ENCODE peak calls at places on chromosomes 2 and 18, in four cellular contexts. One of them, this sample, is unnamed.

GRCh38 chr2:108124733-108125132 is 115.0 kb upstream of the SULT1C3 start:
- DNase-seq in PC-9: no peak
- DNase-seq in heart left ventricle: no peak
- DNase-seq in CD8-positive, alpha-beta T cell: no peak
- DNase-seq in this sample: no peak

GRCh38 chr18:35220424-35220823 is 20.4 kb upstream of the ZNF397 start:
- DNase-seq in PC-9: no peak
- DNase-seq in heart left ventricle: no peak
- DNase-seq in CD8-positive, alpha-beta T cell: no peak
- DNase-seq in this sample: no peak

GRCh38 chr2:33607137-33607781 is 8.2 kb upstream of the FAM98A start:
- DNase-seq in PC-9: peak
- DNase-seq in heart left ventricle: no peak
- DNase-seq in CD8-positive, alpha-beta T cell: no peak
- DNase-seq in this sample: no peak

GRCh38 chr2:175690113-175690716 is 311.9 kb downstream of the LNPK start:
- DNase-seq in PC-9: peak
- DNase-seq in heart left ventricle: no peak
- DNase-seq in CD8-positive, alpha-beta T cell: no peak
- DNase-seq in this sample: peak

GRCh38 chr2:157439792-157440186 is 4.1 kb downstream of the CYTIP start:
- DNase-seq in PC-9: no peak
- DNase-seq in heart left ventricle: no peak
- DNase-seq in CD8-positive, alpha-beta T cell: no peak
- DNase-seq in this sample: no peak

GRCh38 chr18:54742120-54742519 is 86.2 kb upstream of the RAB27B start:
- DNase-seq in PC-9: no peak
- DNase-seq in heart left ventricle: no peak
- DNase-seq in CD8-positive, alpha-beta T cell: no peak
- DNase-seq in this sample: peak

GRCh38 chr18:23115683-23116096 is 19.6 kb upstream of the CABLES1 start:
- DNase-seq in PC-9: peak
- DNase-seq in heart left ventricle: no peak
- DNase-seq in CD8-positive, alpha-beta T cell: no peak
- DNase-seq in this sample: peak

GRCh38 chr18:78237864-78238263 is 741.8 kb upstream of the SALL3 start:
- DNase-seq in PC-9: no peak
- DNase-seq in heart left ventricle: no peak
- DNase-seq in CD8-positive, alpha-beta T cell: no peak
- DNase-seq in this sample: no peak

GRCh38 chr2:226125151-226125550 is 674.5 kb downstream of the IRS1 start:
- DNase-seq in PC-9: no peak
- DNase-seq in heart left ventricle: no peak
- DNase-seq in CD8-positive, alpha-beta T cell: no peak
- DNase-seq in this sample: no peak

GRCh38 chr2:237421542-237422047 is 7.6 kb upstream of the COL6A3 start:
- DNase-seq in PC-9: peak
- DNase-seq in heart left ventricle: peak
- DNase-seq in CD8-positive, alpha-beta T cell: peak
- DNase-seq in this sample: peak

GRCh38 chr18:69947361-69948106 is at the start of gene CD226:
- DNase-seq in PC-9: no peak
- DNase-seq in heart left ventricle: no peak
- DNase-seq in CD8-positive, alpha-beta T cell: no peak
- DNase-seq in this sample: no peak

GRCh38 chr2:121638333-121638732 is 10.9 kb downstream of the CLASP1 start:
- DNase-seq in PC-9: no peak
- DNase-seq in heart left ventricle: no peak
- DNase-seq in CD8-positive, alpha-beta T cell: no peak
- DNase-seq in this sample: no peak

GRCh38 chr2:235390108-235390815 is 103.6 kb upstream of the AGAP1 start:
- DNase-seq in PC-9: no peak
- DNase-seq in heart left ventricle: no peak
- DNase-seq in CD8-positive, alpha-beta T cell: no peak
- DNase-seq in this sample: no peak

GRCh38 chr18:50590625-50591024 is 30.7 kb downstream of the MAPK4 start:
- DNase-seq in PC-9: no peak
- DNase-seq in heart left ventricle: no peak
- DNase-seq in CD8-positive, alpha-beta T cell: no peak
- DNase-seq in this sample: no peak
- H3K4me3 ChIP-seq in PC-9: no peak
- H3K4me3 ChIP-seq in heart left ventricle: no peak
- H3K4me3 ChIP-seq in CD8-positive, alpha-beta T cell: no peak
- H3K4me3 ChIP-seq in this sample: no peak

DNA sequence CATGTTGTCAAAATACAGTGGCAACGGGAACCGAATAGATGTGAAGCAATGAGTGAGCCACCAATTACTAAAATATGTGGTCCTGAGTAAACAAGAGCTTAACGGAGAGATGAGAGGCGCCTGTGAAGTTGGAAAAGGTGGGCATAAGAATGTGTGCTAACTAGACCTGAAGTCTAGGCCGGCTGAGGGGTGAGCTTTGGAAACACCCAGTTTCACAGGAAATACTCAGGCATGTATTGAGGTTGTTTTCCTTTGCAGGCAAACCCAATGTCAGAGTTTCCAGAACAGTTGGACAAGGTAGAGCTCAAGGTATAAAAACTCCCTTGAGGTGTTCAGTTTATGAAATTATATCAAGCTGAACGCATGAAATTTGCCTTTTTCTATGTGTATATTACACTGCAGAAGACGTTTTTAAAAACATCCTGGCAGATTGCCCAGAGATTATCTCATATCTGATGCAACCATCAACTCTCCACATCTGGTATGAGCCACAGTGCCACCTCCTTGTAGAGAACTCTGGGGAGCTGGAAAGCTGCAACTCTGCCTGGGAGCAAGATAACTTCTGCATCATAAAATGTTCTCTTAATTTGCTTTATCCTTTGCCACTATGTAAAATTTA is 3.9 kb upstream of the WDSUB1 start:
- DNase-seq in PC-9: no peak
- DNase-seq in heart left ventricle: no peak
- DNase-seq in CD8-positive, alpha-beta T cell: no peak
- DNase-seq in this sample: peak
- TF ChIP-seq CTCF in PC-9: no peak
- TF ChIP-seq CTCF in heart left ventricle: no peak
- TF ChIP-seq CTCF in CD8-positive, alpha-beta T cell: no peak
- TF ChIP-seq CTCF in this sample: no peak

DNA sequence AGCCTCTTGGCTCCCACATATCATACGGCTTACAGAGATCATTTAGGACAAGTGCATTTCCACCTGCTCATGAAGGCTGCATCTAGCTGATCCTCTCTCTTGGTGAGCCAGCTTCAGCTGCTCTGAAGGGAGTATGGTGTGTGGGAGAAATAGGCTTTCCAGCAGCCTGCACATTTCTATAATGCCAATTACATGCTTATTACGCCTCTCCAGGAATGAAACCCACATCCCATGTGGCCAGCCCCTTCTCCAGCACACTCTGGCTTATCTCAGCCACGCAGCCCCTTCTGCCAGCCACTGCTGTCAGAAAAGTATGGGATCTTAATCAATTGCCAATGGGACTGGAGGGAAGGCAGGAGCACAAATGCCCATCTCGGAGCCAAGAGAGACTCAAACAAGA is 117.5 kb downstream of the GALNT14 start:
- DNase-seq in PC-9: no peak
- DNase-seq in heart left ventricle: no peak
- DNase-seq in CD8-positive, alpha-beta T cell: no peak
- DNase-seq in this sample: no peak
- H3K4me3 ChIP-seq in PC-9: no peak
- H3K4me3 ChIP-seq in heart left ventricle: no peak
- H3K4me3 ChIP-seq in CD8-positive, alpha-beta T cell: no peak
- H3K4me3 ChIP-seq in this sample: no peak

GRCh38 chr2:84873350-84873749 is 7.5 kb downstream of the TRABD2A start:
- DNase-seq in PC-9: no peak
- DNase-seq in heart left ventricle: no peak
- DNase-seq in CD8-positive, alpha-beta T cell: no peak
- DNase-seq in this sample: no peak

GRCh38 chr2:84875213-84875560 is 5.7 kb downstream of the TRABD2A start:
- DNase-seq in PC-9: no peak
- DNase-seq in heart left ventricle: no peak
- DNase-seq in CD8-positive, alpha-beta T cell: no peak
- DNase-seq in this sample: no peak

GRCh38 chr2:84874381-84875212 is 6.3 kb downstream of the TRABD2A start:
- DNase-seq in PC-9: no peak
- DNase-seq in heart left ventricle: no peak
- DNase-seq in CD8-positive, alpha-beta T cell: no peak
- DNase-seq in this sample: no peak

GRCh38 chr2:84866121-84866520 is 14.8 kb downstream of the TRABD2A start:
- DNase-seq in PC-9: no peak
- DNase-seq in heart left ventricle: no peak
- DNase-seq in CD8-positive, alpha-beta T cell: no peak
- DNase-seq in this sample: no peak

DNA sequence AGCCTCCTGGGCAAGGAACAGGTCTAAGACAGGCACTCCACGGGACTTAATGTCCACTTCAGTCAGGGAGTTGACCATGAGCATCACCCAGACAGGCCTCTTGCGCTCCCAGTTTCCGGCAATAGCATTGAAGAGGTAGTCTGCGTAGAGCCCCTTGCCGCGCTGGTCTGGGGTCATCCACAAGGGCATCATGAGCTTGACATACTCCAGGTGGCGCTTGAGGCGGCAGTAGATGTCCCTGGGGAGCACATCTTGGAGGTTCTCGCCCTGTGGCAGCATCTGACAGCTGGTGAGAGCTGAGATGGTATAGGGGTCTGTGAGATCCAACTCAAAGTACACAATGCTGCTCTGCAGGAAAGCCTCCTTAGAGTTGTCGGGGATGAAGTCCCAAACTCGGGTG is 10.6 kb downstream of the TRABD2A start:
- DNase-seq in PC-9: no peak
- DNase-seq in heart left ventricle: no peak
- DNase-seq in CD8-positive, alpha-beta T cell: no peak
- DNase-seq in this sample: no peak
- TF ChIP-seq CTCF in PC-9: no peak
- TF ChIP-seq CTCF in heart left ventricle: no peak
- TF ChIP-seq CTCF in CD8-positive, alpha-beta T cell: no peak
- TF ChIP-seq CTCF in this sample: no peak

DNA sequence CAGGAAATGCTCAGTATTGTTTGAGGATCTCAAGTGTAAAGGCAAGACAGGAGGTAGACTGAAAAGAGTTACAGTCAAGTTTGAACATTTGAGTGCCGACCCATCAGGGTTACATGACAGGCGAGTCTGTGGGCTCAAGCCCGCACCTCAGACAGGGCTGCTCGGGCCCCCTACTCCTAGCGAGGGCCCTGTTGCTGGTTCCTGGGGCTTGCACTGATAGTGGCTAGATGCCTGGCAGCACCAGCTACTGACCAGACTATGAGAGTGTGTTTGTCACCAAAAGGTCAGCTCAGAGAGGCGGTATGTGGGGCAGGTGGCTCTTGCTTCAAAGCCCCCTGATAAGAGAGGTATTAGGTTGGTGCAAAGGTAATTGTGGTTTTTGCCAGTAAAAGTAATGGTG is 35.6 kb upstream of the CYP27C1 start:
- DNase-seq in PC-9: no peak
- DNase-seq in heart left ventricle: no peak
- DNase-seq in CD8-positive, alpha-beta T cell: no peak
- DNase-seq in this sample: no peak
- H3K4me3 ChIP-seq in PC-9: no peak
- H3K4me3 ChIP-seq in heart left ventricle: no peak
- H3K4me3 ChIP-seq in CD8-positive, alpha-beta T cell: no peak
- H3K4me3 ChIP-seq in this sample: no peak

DNA sequence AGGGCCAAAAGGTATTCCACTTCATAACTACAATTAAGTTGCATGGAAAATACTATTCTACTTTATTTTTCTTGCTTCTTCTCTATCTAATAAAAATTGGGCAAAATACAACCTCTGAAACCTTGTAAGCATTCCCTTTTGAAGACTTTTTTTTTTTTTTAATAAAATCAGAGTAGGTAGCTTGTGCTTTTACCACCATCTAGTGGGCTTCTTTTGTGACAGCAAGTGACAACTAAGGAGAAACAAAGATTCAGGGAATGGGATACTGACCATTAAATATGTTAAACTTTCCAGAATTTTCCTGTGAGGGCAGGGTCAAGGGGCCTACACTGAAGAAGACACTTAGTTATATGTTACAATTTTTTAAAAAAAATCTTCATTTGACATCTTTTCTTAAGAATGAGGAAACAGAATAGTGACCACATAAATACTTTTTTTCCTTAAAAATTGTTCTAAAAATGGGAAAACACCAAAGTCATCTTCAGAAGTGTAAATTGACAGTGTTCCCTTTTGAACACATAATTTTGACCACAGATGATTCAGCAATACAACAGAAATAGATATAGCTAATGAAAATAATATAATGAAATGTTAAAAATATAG is 1183.2 kb upstream of the ACVR2A start:
- DNase-seq in PC-9: no peak
- DNase-seq in heart left ventricle: no peak
- DNase-seq in CD8-positive, alpha-beta T cell: no peak
- DNase-seq in this sample: peak
- TF ChIP-seq CTCF in PC-9: peak
- TF ChIP-seq CTCF in heart left ventricle: peak
- TF ChIP-seq CTCF in CD8-positive, alpha-beta T cell: no peak
- TF ChIP-seq CTCF in this sample: peak

GRCh38 chr2:128362186-128362888 is 43.7 kb upstream of the HS6ST1 start:
- DNase-seq in PC-9: no peak
- DNase-seq in heart left ventricle: no peak
- DNase-seq in CD8-positive, alpha-beta T cell: no peak
- DNase-seq in this sample: no peak
- H3K4me3 ChIP-seq in PC-9: no peak
- H3K4me3 ChIP-seq in heart left ventricle: no peak
- H3K4me3 ChIP-seq in CD8-positive, alpha-beta T cell: no peak
- H3K4me3 ChIP-seq in this sample: no peak

GRCh38 chr2:223909048-223909741 is 35.9 kb downstream of the WDFY1 start:
- DNase-seq in PC-9: no peak
- DNase-seq in heart left ventricle: no peak
- DNase-seq in CD8-positive, alpha-beta T cell: no peak
- DNase-seq in this sample: no peak
- TF ChIP-seq CTCF in PC-9: no peak
- TF ChIP-seq CTCF in heart left ventricle: no peak
- TF ChIP-seq CTCF in CD8-positive, alpha-beta T cell: no peak
- TF ChIP-seq CTCF in this sample: no peak

DNA sequence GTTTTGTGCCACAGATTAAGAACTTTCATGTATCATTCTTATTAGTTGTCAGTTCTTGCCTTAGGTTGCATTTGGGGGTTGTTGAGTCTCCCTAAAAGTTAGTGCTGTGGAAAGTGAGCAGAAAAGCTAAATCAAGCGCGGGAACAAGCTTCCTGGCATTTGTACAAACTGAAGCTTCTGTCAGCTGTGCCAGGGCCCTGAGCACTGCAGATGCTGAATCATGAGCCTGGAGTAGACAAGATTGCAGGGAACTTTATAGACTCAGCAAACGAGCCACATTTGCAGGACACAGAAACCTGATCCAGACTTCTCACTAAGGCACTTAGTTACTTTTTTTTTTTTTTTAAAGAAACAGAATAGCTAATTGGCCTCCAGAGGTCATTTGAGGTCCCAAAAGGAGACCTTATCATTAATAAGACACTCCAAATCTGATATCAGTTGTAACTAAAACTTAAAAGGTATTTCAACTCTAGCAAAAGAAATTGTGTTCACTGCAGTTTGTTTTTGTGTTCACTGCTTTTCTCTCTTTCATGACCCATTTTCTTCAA is 88.7 kb downstream of the ADAM23 start:
- DNase-seq in PC-9: no peak
- DNase-seq in heart left ventricle: peak
- DNase-seq in CD8-positive, alpha-beta T cell: no peak
- DNase-seq in this sample: no peak
- H3K4me3 ChIP-seq in PC-9: no peak
- H3K4me3 ChIP-seq in heart left ventricle: no peak
- H3K4me3 ChIP-seq in CD8-positive, alpha-beta T cell: no peak
- H3K4me3 ChIP-seq in this sample: no peak

This sample was measured in HFF-Myc.